ENCODE peak calls at places on chromosomes 4 and X, in seven cellular contexts. H is ovary; M is CD4-positive, alpha-beta T cell; X is esophagus muscularis mucosa; P is thoracic aorta; B is activated naive CD4-positive, alpha-beta T cell; I is sciatic nerve. L is an unnamed sample.

GRCh38 chrX:67346667-67347066 is 197.2 kb upstream of the AR start:
- DNase-seq in H (no peak), M (no peak), X (no peak), P (no peak), B (no peak), I (no peak), L (no peak)

GRCh38 chr4:72457158-72457557 is 111.9 kb downstream of the ADAMTS3 start:
- DNase-seq in H (no peak), M (no peak), X (no peak), P (no peak), B (no peak), I (no peak), L (no peak)

GRCh38 chr4:177118596-177118995 is 191.1 kb upstream of the NEIL3 start:
- DNase-seq in H (peak), M (no peak), X (no peak), P (no peak), B (no peak), I (no peak), L (no peak)

GRCh38 chr4:19659131-19659530 is 592.6 kb upstream of the SLIT2 start:
- DNase-seq in H (no peak), M (no peak), X (no peak), P (no peak), B (no peak), I (no peak), L (no peak)

GRCh38 chr4:169841776-169842175 is 84.0 kb upstream of the HPF1 start:
- DNase-seq in H (no peak), M (no peak), X (no peak), P (no peak), B (no peak), I (no peak), L (no peak)

GRCh38 chrX:3451566-3451965 is 105.1 kb upstream of the MXRA5 start:
- DNase-seq in H (no peak), M (no peak), X (no peak), P (no peak), B (no peak), I (no peak), L (no peak)

GRCh38 chrX:9135901-9136510 is 102.1 kb upstream of the FAM9B start:
- DNase-seq in H (no peak), M (no peak), X (no peak), P (no peak), B (no peak), I (no peak), L (no peak)

GRCh38 chrX:23901065-23901464 is 6.7 kb downstream of the APOO start:
- DNase-seq in H (no peak), M (no peak), X (no peak), P (no peak), B (no peak), I (no peak), L (no peak)

GRCh38 chr4:94827481-94828110 is 69.8 kb downstream of the BMPR1B start:
- DNase-seq in H (no peak), M (no peak), X (no peak), P (no peak), B (no peak), I (no peak), L (no peak)

GRCh38 chrX:30302957-30303356 is 6.2 kb downstream of the NR0B1 start:
- DNase-seq in H (no peak), M (no peak), X (no peak), P (no peak), B (no peak), I (peak), L (no peak)

GRCh38 chrX:30613736-30614135 is 36.2 kb upstream of the TASL start:
- DNase-seq in H (no peak), M (no peak), X (no peak), P (no peak), B (no peak), I (no peak), L (no peak)

L was measured in T follicular helper cell.